ENCODE peak calls at places on chromosome 3, in ten cellular contexts. E is CD4-positive, alpha-beta T cell; W is keratinocyte; A is fibroblast of mammary gland; U is AG10803; C is HCT116; T is RWPE1; B is heart left ventricle; Z is WERI-Rb-1; M is Peyer's patch. F is an unnamed sample.
A peak's percentile ranks its signal among the peaks of the same experiment; 100 is the strongest.

GRCh38 chr3:23629181-23629893 is 176.4 kb upstream of the UBE2E1 start:
- DNase-seq in E (no peak), W (no peak), C (no peak), T (no peak), U (peak; percentile 21), Z (no peak), M (no peak), A (peak; percentile 52), B (no peak), F (peak; percentile 49)

GRCh38 chr3:52005571-52005986 is 9.9 kb upstream of the RPL29 start:
- DNase-seq in E (no peak), W (no peak), T (peak; percentile 25), Z (peak; percentile 81), C (no peak), B (peak; percentile 43), A (peak; percentile 81), M (no peak), U (peak; percentile 48), F (no peak)

GRCh38 chr3:32440481-32441350 is 49.1 kb downstream of the CMTM7 start:
- DNase-seq in Z (peak; percentile 33), E (no peak), C (no peak), M (no peak), B (no peak), U (peak; percentile 38), T (peak; percentile 46), A (no peak), W (peak; percentile 58), F (peak; percentile 11)

GRCh38 chr3:160574636-160575035 is 9.3 kb upstream of the KPNA4 start:
- DNase-seq in A (no peak), W (no peak), U (no peak), B (no peak), E (no peak), C (no peak), T (no peak), Z (no peak), M (no peak), F (no peak)

GRCh38 chr3:58231666-58232065 is 5.9 kb upstream of the ABHD6 start:
- DNase-seq in E (no peak), T (no peak), U (no peak), Z (no peak), W (no peak), M (no peak), B (no peak), A (no peak), C (no peak), F (no peak)

GRCh38 chr3:37097776-37098175 is 76.6 kb downstream of the LRRFIP2 start:
- DNase-seq in M (no peak), T (no peak), W (no peak), B (no peak), E (no peak), U (no peak), Z (no peak), C (no peak), A (no peak), F (no peak)

GRCh38 chr3:63193647-63194046 is 84.5 kb upstream of the SYNPR start:
- DNase-seq in C (peak; percentile 3), W (no peak), B (no peak), T (peak; percentile 13), E (no peak), A (peak; percentile 50), Z (no peak), M (no peak), U (peak; percentile 38), F (no peak)

GRCh38 chr3:119562307-119562961 is 3.0 kb upstream of the CD80 start:
- DNase-seq in U (no peak), A (no peak), T (no peak), Z (no peak), M (no peak), B (peak; percentile 40), E (no peak), C (no peak), W (no peak), F (no peak)

GRCh38 chr3:107958151-107958550 is 132.7 kb downstream of the CD47 start:
- DNase-seq in U (peak; percentile 49), B (no peak), T (no peak), W (no peak), M (no peak), A (no peak), Z (no peak), C (no peak), E (no peak), F (no peak)

GRCh38 chr3:157001561-157001960 is 158.4 kb downstream of the CCNL1 start:
- DNase-seq in E (no peak), M (no peak), B (no peak), T (no peak), U (no peak), W (no peak), A (no peak), C (no peak), Z (no peak), F (no peak)

GRCh38 chr3:89372456-89372855 is 265.0 kb downstream of the EPHA3 start:
- DNase-seq in B (no peak), Z (no peak), M (no peak), U (peak; percentile 19), C (no peak), W (no peak), T (peak; percentile 17), A (peak; percentile 38), E (no peak), F (no peak)

GRCh38 chr3:194772241-194773000 is 86.7 kb downstream of the FAM43A start:
- DNase-seq in U (no peak), C (no peak), B (no peak), Z (no peak), M (no peak), T (no peak), E (no peak), A (no peak), W (peak; percentile 56), F (no peak)

GRCh38 chr3:30864158-30864557 is 30.3 kb downstream of the GADL1 start:
- DNase-seq in A (no peak), E (no peak), T (no peak), B (no peak), Z (no peak), M (no peak), U (no peak), C (no peak), W (no peak), F (no peak)

GRCh38 chr3:14467723-14468620 is 65.6 kb downstream of the SLC6A6 start:
- DNase-seq in T (peak; percentile 71), W (no peak), A (peak; percentile 47), C (no peak), Z (peak; percentile 47), B (no peak), U (peak; percentile 28), E (peak; percentile 37), M (no peak), F (peak; percentile 47)

GRCh38 chr3:10395671-10396070 is 74.8 kb upstream of the SEC13 start:
- DNase-seq in W (no peak), E (peak; percentile 31), Z (no peak), M (peak; percentile 32), U (no peak), A (no peak), C (no peak), T (no peak), B (no peak), F (no peak)

GRCh38 chr3:191499307-191500125 is 38.6 kb downstream of the PYDC2 start:
- DNase-seq in C (no peak), W (no peak), A (peak; percentile 61), U (peak; percentile 5), B (peak; percentile 48), T (peak; percentile 29), M (no peak), Z (no peak), E (no peak), F (peak; percentile 17)

GRCh38 chr3:191500892-191501291 is 39.9 kb downstream of the PYDC2 start:
- DNase-seq in A (no peak), B (no peak), W (no peak), Z (no peak), M (no peak), U (no peak), T (no peak), C (no peak), E (no peak), F (no peak)

DNA sequence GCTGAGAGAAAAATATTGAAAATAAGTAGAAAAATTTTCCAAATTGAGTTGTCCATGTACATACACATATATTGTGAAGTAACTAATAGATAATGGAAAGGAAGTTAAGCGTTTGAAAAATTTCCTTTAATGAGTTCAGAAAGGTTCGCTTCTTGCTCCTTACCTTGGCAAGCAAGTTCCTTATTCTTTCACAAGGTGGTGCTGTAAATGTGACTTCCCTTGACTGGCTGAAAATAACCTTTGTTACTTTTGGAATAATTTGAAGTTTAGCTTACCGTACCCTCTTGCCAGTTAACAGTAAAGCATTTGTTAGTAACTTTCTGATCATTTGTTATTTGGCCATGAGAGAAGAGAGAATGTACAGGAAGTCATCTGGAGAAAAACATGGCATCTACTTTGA is 41.6 kb downstream of the PYDC2 start:
- DNase-seq in C (peak; percentile 12), W (no peak), A (no peak), E (no peak), U (no peak), B (no peak), M (no peak), T (peak; percentile 8), Z (no peak), F (no peak)
- TF ChIP-seq CTCF in C (peak; percentile 60), W (peak; percentile 32), A (peak; percentile 27), E (no peak), U (no peak), B (peak; percentile 13), M (no peak), T (no peak), Z (peak; percentile 28), F (no peak)

GRCh38 chr3:169172535-169172934 is 491.0 kb downstream of the MECOM start:
- DNase-seq in B (no peak), W (no peak), Z (no peak), C (no peak), T (peak; percentile 42), A (no peak), M (no peak), E (no peak), U (no peak), F (no peak)
- TF ChIP-seq CTCF in B (no peak), W (no peak), Z (no peak), C (no peak), T (no peak), A (no peak), M (no peak), E (no peak), U (no peak), F (no peak)

DNA sequence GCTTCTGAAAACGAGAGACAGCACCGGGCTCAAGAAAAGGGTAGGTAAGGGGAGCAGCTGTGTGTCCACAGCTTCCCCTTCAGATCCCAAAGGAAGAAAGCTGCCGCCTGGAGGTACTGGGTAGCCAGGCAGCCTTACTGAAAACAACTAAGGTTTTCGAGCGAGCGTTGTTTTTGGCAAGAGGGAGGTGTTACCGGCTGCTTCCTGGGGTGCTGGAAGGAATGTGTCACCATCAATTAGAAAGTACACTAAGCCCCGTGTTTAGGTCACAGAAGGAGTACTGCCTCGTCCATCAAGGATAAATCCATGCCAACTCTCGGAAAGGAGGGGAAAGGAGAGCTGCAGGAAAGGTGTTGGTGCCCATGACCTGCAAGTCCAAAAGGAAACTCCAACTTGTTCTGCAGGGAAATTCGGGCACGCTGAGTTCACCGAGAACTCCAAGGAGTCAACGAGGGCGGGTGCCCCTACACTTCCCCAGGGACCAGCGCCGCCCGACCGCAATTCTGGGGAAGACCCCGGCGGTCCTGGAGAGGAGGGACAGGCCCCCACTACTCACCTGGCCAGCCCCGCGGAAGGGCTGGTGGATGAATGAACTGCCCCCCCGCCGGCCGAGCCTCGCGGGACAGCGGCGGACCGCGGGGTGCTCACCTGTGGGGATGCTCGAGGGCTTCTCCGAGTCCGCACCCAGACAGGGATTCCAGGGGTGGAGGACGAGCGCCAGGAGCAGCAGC is 586 bp downstream of the PLOD2 start:
- DNase-seq in Z (peak; percentile 63), A (peak; percentile 86), M (peak; percentile 58), T (peak; percentile 69), W (no peak), U (peak; percentile 72), E (no peak), C (peak; percentile 57), B (peak; percentile 68), F (peak; percentile 77)
- TF ChIP-seq CTCF in Z (peak; percentile 52), A (peak; percentile 72), M (peak; percentile 32), T (peak; percentile 74), W (peak; percentile 64), U (peak; percentile 73), E (no peak), C (peak; percentile 29), B (peak; percentile 67), F (peak; percentile 40)

GRCh38 chr3:87037652-87038051 is 46.7 kb upstream of the VGLL3 start:
- DNase-seq in M (no peak), C (no peak), U (no peak), Z (no peak), T (no peak), B (no peak), A (no peak), W (no peak), E (no peak), F (no peak)
- TF ChIP-seq CTCF in M (no peak), C (no peak), U (no peak), Z (no peak), T (no peak), B (no peak), A (no peak), W (no peak), E (no peak), F (no peak)